ENCODE peak calls at places on chromosomes 13 and 19, in six cellular contexts. I is HCT116, J is SK-N-SH, W is GM23248, V is PC-3, R is colonic mucosa. K is an unnamed sample.

GRCh38 chr13:110380359-110381028 is 73.4 kb downstream of the COL4A2 start:
- DNase-seq in I (no peak), J (no peak), W (peak), V (peak), R (no peak), K (no peak)

GRCh38 chr13:80010846-80011245 is 330.1 kb downstream of the SPRY2 start:
- DNase-seq in V (no peak), I (no peak), W (no peak), J (no peak), R (no peak), K (no peak)

GRCh38 chr13:36858285-36858684 is 39.3 kb downstream of the RFXAP start:
- DNase-seq in I (peak), W (peak), R (no peak), V (peak), J (peak), K (no peak)

GRCh38 chr19:32345261-32346207 is at the start of gene ZNF507:
- DNase-seq in W (peak), J (peak), R (peak), V (peak), I (peak), K (peak)

GRCh38 chr13:110397445-110397844 is 90.4 kb downstream of the COL4A2 start:
- DNase-seq in I (no peak), W (peak), J (no peak), V (peak), R (no peak), K (no peak)

GRCh38 chr13:78030351-78030750 is 111.7 kb upstream of the EDNRB start:
- DNase-seq in I (no peak), R (no peak), V (no peak), W (no peak), J (no peak), K (peak)

GRCh38 chr19:54331626-54332025 is 7.3 kb downstream of the LILRA4 start:
- DNase-seq in W (no peak), V (no peak), R (no peak), J (no peak), I (no peak), K (no peak)

GRCh38 chr19:1474011-1474764 is 4.8 kb downstream of the C19orf25 start:
- DNase-seq in V (no peak), J (peak), W (peak), R (no peak), I (no peak), K (no peak)

GRCh38 chr19:16875584-16876555 is 12.9 kb upstream of the F2RL3 start:
- DNase-seq in I (no peak), V (no peak), W (no peak), J (no peak), R (no peak), K (no peak)

GRCh38 chr19:48354332-48354992 is 9.3 kb downstream of the TMEM143 start:
- DNase-seq in I (peak), J (no peak), V (peak), W (no peak), R (no peak), K (no peak)

GRCh38 chr19:7725791-7726190 is 6.1 kb downstream of the CLEC4G start:
- DNase-seq in V (no peak), J (no peak), R (no peak), W (no peak), I (no peak), K (no peak)

GRCh38 chr19:2324220-2324948 is 4.0 kb downstream of the LSM7 start:
- DNase-seq in R (no peak), W (no peak), J (no peak), I (no peak), V (no peak), K (no peak)

GRCh38 chr13:46480131-46480530 is 72.8 kb upstream of the LRCH1 start:
- DNase-seq in V (no peak), J (no peak), W (no peak), I (no peak), R (no peak), K (no peak)

GRCh38 chr19:10809693-10810285 is 26.2 kb downstream of the TMED1 start:
- DNase-seq in J (no peak), W (no peak), I (no peak), R (no peak), V (no peak), K (no peak)
- H3K9ac ChIP-seq in J (no peak), W (no peak), I (no peak), R (no peak), V (no peak), K (no peak)

DNA sequence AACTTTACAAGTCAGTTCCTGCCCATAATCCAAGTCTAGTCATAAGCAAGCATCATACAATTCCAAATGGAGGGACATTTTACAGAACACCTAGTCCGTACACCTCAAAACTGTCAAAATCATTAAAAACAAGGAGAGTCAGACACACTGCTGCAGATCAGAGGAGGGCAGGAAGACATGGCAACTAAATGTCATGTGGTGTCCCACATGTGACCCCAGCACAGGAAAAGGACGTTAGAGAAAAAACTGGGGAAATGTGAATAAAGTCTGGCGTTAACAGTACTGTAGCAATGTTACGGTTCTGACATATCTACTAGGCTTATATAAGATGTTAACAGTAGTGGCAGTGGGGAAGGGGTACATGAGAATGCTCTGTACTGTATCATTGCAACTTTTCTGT is 2.3 kb downstream of the ZSCAN5A start:
- DNase-seq in V (no peak), J (no peak), I (no peak), W (no peak), R (no peak), K (no peak)
- H3K9ac ChIP-seq in V (no peak), J (no peak), I (no peak), W (no peak), R (no peak), K (no peak)

GRCh38 chr19:12720296-12720695 is 3.4 kb downstream of the TNPO2 start:
- DNase-seq in V (no peak), R (no peak), W (no peak), J (no peak), I (no peak), K (no peak)
- H3K9ac ChIP-seq in V (peak), R (peak), W (peak), J (peak), I (no peak), K (no peak)

GRCh38 chr13:26557051-26557392 is 461 bp upstream of the WASF3 start:
- DNase-seq in I (peak), V (no peak), J (no peak), R (no peak), W (no peak), K (no peak)
- H3K9ac ChIP-seq in I (no peak), V (no peak), J (no peak), R (no peak), W (no peak), K (no peak)

DNA sequence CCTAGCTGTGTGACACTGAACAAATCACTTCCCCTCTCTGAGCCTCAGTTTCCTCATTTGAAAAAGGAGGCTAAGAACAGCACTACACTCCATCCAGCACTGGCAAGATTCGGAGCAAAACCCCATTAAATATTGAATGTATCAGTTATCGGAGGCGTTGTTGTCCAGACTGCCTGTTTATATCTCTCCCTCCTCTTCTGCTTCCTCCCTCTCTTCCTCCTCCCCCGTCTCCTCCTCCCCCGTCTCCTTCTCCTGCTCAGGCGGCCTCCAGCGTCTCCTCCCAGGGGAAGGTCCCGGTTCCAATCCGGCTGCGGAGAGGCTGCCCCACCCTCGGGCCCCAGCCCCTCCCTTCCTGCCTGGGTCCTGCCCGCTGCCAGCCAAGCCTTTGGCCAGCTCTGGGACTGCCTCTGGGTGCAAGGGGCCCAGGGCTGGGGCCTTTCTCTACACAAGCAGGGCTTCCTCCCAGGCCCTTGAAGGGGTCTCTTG is 2.0 kb downstream of the RRAS start:
- DNase-seq in W (peak), V (peak), R (peak), I (no peak), J (no peak), K (no peak)
- H3K9ac ChIP-seq in W (peak), V (peak), R (peak), I (peak), J (peak), K (no peak)